ENCODE peak calls at places on chromosomes 3 and 15, in seven cellular contexts. V, B, I, F, S, Y and Z are unnamed samples.

GRCh38 chr15:70741677-70742293 is 21.6 kb downstream of the UACA start:
- DNase-seq in B (peak), I (no peak), F (no peak), Y (no peak), V (no peak), S (no peak), Z (no peak)

GRCh38 chr3:120678331-120678845 is 3.7 kb downstream of the HGD start:
- DNase-seq in B (peak), I (no peak), S (peak), F (no peak), V (no peak), Y (peak), Z (no peak)

GRCh38 chr3:105844713-105845112 is 24.1 kb downstream of the CBLB start:
- DNase-seq in Y (no peak), I (no peak), S (no peak), B (no peak), F (no peak), V (no peak), Z (no peak)

GRCh38 chr3:105801397-105801796 is 67.4 kb downstream of the CBLB start:
- DNase-seq in F (no peak), S (no peak), V (no peak), Y (no peak), I (no peak), B (no peak), Z (no peak)

GRCh38 chr15:98826658-98827057 is 178.3 kb downstream of the IGF1R start:
- DNase-seq in Y (no peak), I (no peak), B (no peak), V (no peak), F (no peak), S (no peak), Z (no peak)

GRCh38 chr3:61387817-61388216 is 136.6 kb upstream of the FHIT start:
- DNase-seq in S (no peak), V (no peak), B (no peak), Y (no peak), F (no peak), I (no peak), Z (no peak)

GRCh38 chr3:131960324-131960723 is 74.5 kb downstream of the CPNE4 start:
- DNase-seq in B (no peak), Y (no peak), S (no peak), F (no peak), V (no peak), I (no peak), Z (no peak)

GRCh38 chr3:126895178-126896066 is 87.5 kb upstream of the PLXNA1 start:
- DNase-seq in B (peak), F (peak), I (no peak), Y (no peak), V (no peak), S (no peak), Z (no peak)

GRCh38 chr3:173410836-173411235 is 13.3 kb downstream of the NLGN1 start:
- DNase-seq in S (no peak), V (no peak), F (no peak), B (no peak), I (no peak), Y (no peak), Z (no peak)

GRCh38 chr3:145197051-145197562 is 963.9 kb downstream of the PLOD2 start:
- DNase-seq in V (no peak), B (no peak), Y (no peak), F (peak), S (no peak), I (no peak), Z (peak)

GRCh38 chr15:57395292-57395691 is 19.0 kb downstream of the CGNL1 start:
- DNase-seq in I (no peak), B (peak), F (no peak), S (peak), V (no peak), Y (no peak), Z (no peak)

GRCh38 chr15:71807125-71807629 is 3.2 kb upstream of the NR2E3 start:
- DNase-seq in B (no peak), I (no peak), S (peak), Y (no peak), V (no peak), F (no peak), Z (no peak)

GRCh38 chr15:61621146-61621545 is 392.0 kb upstream of the RORA start:
- DNase-seq in S (no peak), V (no peak), Y (peak), I (no peak), B (no peak), F (peak), Z (peak)

GRCh38 chr3:13301295-13301987 is 118.7 kb downstream of the NUP210 start:
- DNase-seq in Y (no peak), S (peak), V (no peak), B (peak), F (no peak), I (no peak), Z (no peak)